ENCODE peak calls at places on chromosome 22, in seven cellular contexts. One of them, this sample, is unnamed. For H3K4me1, the result is how much of the 10 kb centered on the place peaks cover.

GRCh38 chr22:19507534-19507861 is 16.7 kb downstream of the CLDN5 start:
- DNase-seq in prostate gland: no peak
- DNase-seq in transverse colon: no peak
- DNase-seq in upper lobe of right lung: no peak
- DNase-seq in IMR-90: no peak
- DNase-seq in lower lobe of right lung: no peak
- DNase-seq in A549: no peak
- DNase-seq in this sample: no peak

GRCh38 chr22:22508274-22509176 is at the start of gene ZNF280B:
- DNase-seq in prostate gland: peak
- DNase-seq in transverse colon: peak
- DNase-seq in upper lobe of right lung: peak
- DNase-seq in IMR-90: peak
- DNase-seq in lower lobe of right lung: peak
- DNase-seq in A549: peak
- DNase-seq in this sample: peak

GRCh38 chr22:26610072-26610958 is 7.5 kb downstream of the CRYBB1 start:
- DNase-seq in prostate gland: no peak
- DNase-seq in transverse colon: peak
- DNase-seq in upper lobe of right lung: no peak
- DNase-seq in IMR-90: peak
- DNase-seq in lower lobe of right lung: no peak
- DNase-seq in A549: no peak
- DNase-seq in this sample: no peak

GRCh38 chr22:33520904-33521780 is 399.1 kb downstream of the LARGE1 start:
- DNase-seq in prostate gland: no peak
- DNase-seq in transverse colon: no peak
- DNase-seq in upper lobe of right lung: no peak
- DNase-seq in IMR-90: no peak
- DNase-seq in lower lobe of right lung: no peak
- DNase-seq in A549: no peak
- DNase-seq in this sample: no peak

GRCh38 chr22:27192135-27192900 is 534.9 kb downstream of the MIAT start:
- DNase-seq in prostate gland: no peak
- DNase-seq in transverse colon: no peak
- DNase-seq in upper lobe of right lung: no peak
- DNase-seq in IMR-90: no peak
- DNase-seq in lower lobe of right lung: no peak
- DNase-seq in A549: no peak
- DNase-seq in this sample: no peak

GRCh38 chr22:47196881-47197701 is 434.6 kb downstream of the TBC1D22A start:
- DNase-seq in prostate gland: no peak
- DNase-seq in transverse colon: no peak
- DNase-seq in upper lobe of right lung: peak
- DNase-seq in IMR-90: no peak
- DNase-seq in lower lobe of right lung: no peak
- DNase-seq in A549: no peak
- DNase-seq in this sample: no peak

GRCh38 chr22:49768961-49769690 is 58.5 kb downstream of the BRD1 start:
- DNase-seq in prostate gland: no peak
- DNase-seq in transverse colon: peak
- DNase-seq in upper lobe of right lung: peak
- DNase-seq in IMR-90: peak
- DNase-seq in lower lobe of right lung: peak
- DNase-seq in A549: no peak
- DNase-seq in this sample: no peak

GRCh38 chr22:46580940-46581579 is 39.1 kb upstream of the GRAMD4 start:
- DNase-seq in prostate gland: no peak
- DNase-seq in transverse colon: no peak
- DNase-seq in upper lobe of right lung: no peak
- DNase-seq in IMR-90: no peak
- DNase-seq in lower lobe of right lung: peak
- DNase-seq in A549: no peak
- DNase-seq in this sample: no peak

GRCh38 chr22:19503869-19504268 is 20.3 kb downstream of the CLDN5 start:
- DNase-seq in prostate gland: no peak
- DNase-seq in transverse colon: no peak
- DNase-seq in upper lobe of right lung: peak
- DNase-seq in IMR-90: no peak
- DNase-seq in lower lobe of right lung: no peak
- DNase-seq in A549: no peak
- DNase-seq in this sample: no peak

GRCh38 chr22:41917906-41918791 is 3.3 kb upstream of the SHISA8 start:
- DNase-seq in prostate gland: no peak
- DNase-seq in transverse colon: peak
- DNase-seq in upper lobe of right lung: no peak
- DNase-seq in IMR-90: peak
- DNase-seq in lower lobe of right lung: peak
- DNase-seq in A549: no peak
- DNase-seq in this sample: no peak

GRCh38 chr22:41916745-41917358 is 2.0 kb upstream of the SHISA8 start:
- DNase-seq in prostate gland: no peak
- DNase-seq in transverse colon: no peak
- DNase-seq in upper lobe of right lung: no peak
- DNase-seq in IMR-90: no peak
- DNase-seq in lower lobe of right lung: no peak
- DNase-seq in A549: no peak
- DNase-seq in this sample: no peak

GRCh38 chr22:41915783-41916493 is 1.1 kb upstream of the SHISA8 start:
- DNase-seq in prostate gland: no peak
- DNase-seq in transverse colon: no peak
- DNase-seq in upper lobe of right lung: no peak
- DNase-seq in IMR-90: no peak
- DNase-seq in lower lobe of right lung: no peak
- DNase-seq in A549: no peak
- DNase-seq in this sample: no peak

GRCh38 chr22:41919357-41920224 is 4.7 kb upstream of the SHISA8 start:
- DNase-seq in prostate gland: peak
- DNase-seq in transverse colon: peak
- DNase-seq in upper lobe of right lung: peak
- DNase-seq in IMR-90: peak
- DNase-seq in lower lobe of right lung: peak
- DNase-seq in A549: no peak
- DNase-seq in this sample: no peak

DNA sequence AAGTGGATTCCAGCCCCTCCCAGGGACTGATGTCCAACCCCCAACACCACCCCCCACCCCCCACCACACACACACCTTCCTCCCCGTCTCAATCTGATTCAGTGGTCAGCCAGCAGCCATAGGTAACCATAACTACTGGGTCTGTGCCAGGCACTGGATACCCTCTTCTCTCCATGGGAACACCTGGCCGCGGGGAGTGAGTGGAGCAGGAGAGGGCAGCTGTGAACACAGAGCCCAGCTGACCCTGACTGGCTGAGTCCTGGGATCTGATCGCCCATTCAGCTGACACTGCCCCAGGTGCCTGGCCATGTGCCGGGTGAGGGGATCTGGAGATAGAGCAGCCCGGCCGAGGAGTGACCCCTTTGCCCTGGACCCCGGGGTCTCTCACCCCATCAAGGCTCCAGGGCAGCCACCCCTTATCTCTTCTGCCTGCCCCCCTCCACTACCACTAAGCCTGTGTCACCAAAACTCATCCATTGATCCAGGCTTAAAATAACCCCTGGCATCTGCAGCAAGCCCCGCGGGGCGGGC is 2.6 kb upstream of the SHISA8 start:
- DNase-seq in prostate gland: no peak
- DNase-seq in transverse colon: no peak
- DNase-seq in upper lobe of right lung: no peak
- DNase-seq in IMR-90: no peak
- DNase-seq in lower lobe of right lung: no peak
- DNase-seq in A549: no peak
- DNase-seq in this sample: no peak
- H3K4me1 ChIP-seq in prostate gland: under half
- H3K4me1 ChIP-seq in transverse colon: under half
- H3K4me1 ChIP-seq in upper lobe of right lung: under half
- H3K4me1 ChIP-seq in IMR-90: under half
- H3K4me1 ChIP-seq in lower lobe of right lung: under half
- H3K4me1 ChIP-seq in A549: under half
- H3K4me1 ChIP-seq in this sample: under half

GRCh38 chr22:40519948-40520331 is 116.6 kb downstream of the MRTFA start:
- DNase-seq in prostate gland: no peak
- DNase-seq in transverse colon: no peak
- DNase-seq in upper lobe of right lung: no peak
- DNase-seq in IMR-90: no peak
- DNase-seq in lower lobe of right lung: no peak
- DNase-seq in A549: no peak
- DNase-seq in this sample: no peak

GRCh38 chr22:40519284-40519947 is 117.1 kb downstream of the MRTFA start:
- DNase-seq in prostate gland: no peak
- DNase-seq in transverse colon: no peak
- DNase-seq in upper lobe of right lung: no peak
- DNase-seq in IMR-90: no peak
- DNase-seq in lower lobe of right lung: no peak
- DNase-seq in A549: no peak
- DNase-seq in this sample: no peak

GRCh38 chr22:40517631-40518030 is 118.9 kb downstream of the MRTFA start:
- DNase-seq in prostate gland: no peak
- DNase-seq in transverse colon: no peak
- DNase-seq in upper lobe of right lung: no peak
- DNase-seq in IMR-90: no peak
- DNase-seq in lower lobe of right lung: no peak
- DNase-seq in A549: no peak
- DNase-seq in this sample: no peak

GRCh38 chr22:40520562-40520961 is 116.0 kb downstream of the MRTFA start:
- DNase-seq in prostate gland: no peak
- DNase-seq in transverse colon: no peak
- DNase-seq in upper lobe of right lung: no peak
- DNase-seq in IMR-90: no peak
- DNase-seq in lower lobe of right lung: no peak
- DNase-seq in A549: no peak
- DNase-seq in this sample: no peak

GRCh38 chr22:40518840-40519239 is 117.7 kb downstream of the MRTFA start:
- DNase-seq in prostate gland: no peak
- DNase-seq in transverse colon: no peak
- DNase-seq in upper lobe of right lung: no peak
- DNase-seq in IMR-90: no peak
- DNase-seq in lower lobe of right lung: no peak
- DNase-seq in A549: no peak
- DNase-seq in this sample: no peak
- H3K4me3 ChIP-seq in prostate gland: no peak
- H3K4me3 ChIP-seq in transverse colon: no peak
- H3K4me3 ChIP-seq in upper lobe of right lung: no peak
- H3K4me3 ChIP-seq in IMR-90: no peak
- H3K4me3 ChIP-seq in lower lobe of right lung: no peak
- H3K4me3 ChIP-seq in A549: no peak
- H3K4me3 ChIP-seq in this sample: no peak

GRCh38 chr22:17754233-17754925 is 19.9 kb downstream of the BID start:
- DNase-seq in prostate gland: no peak
- DNase-seq in transverse colon: no peak
- DNase-seq in upper lobe of right lung: no peak
- DNase-seq in IMR-90: no peak
- DNase-seq in lower lobe of right lung: no peak
- DNase-seq in A549: no peak
- DNase-seq in this sample: no peak
- TF ChIP-seq CTCF in prostate gland: no peak
- TF ChIP-seq CTCF in transverse colon: no peak
- TF ChIP-seq CTCF in upper lobe of right lung: peak
- TF ChIP-seq CTCF in IMR-90: peak
- TF ChIP-seq CTCF in lower lobe of right lung: no peak
- TF ChIP-seq CTCF in A549: no peak
- TF ChIP-seq CTCF in this sample: peak

DNA sequence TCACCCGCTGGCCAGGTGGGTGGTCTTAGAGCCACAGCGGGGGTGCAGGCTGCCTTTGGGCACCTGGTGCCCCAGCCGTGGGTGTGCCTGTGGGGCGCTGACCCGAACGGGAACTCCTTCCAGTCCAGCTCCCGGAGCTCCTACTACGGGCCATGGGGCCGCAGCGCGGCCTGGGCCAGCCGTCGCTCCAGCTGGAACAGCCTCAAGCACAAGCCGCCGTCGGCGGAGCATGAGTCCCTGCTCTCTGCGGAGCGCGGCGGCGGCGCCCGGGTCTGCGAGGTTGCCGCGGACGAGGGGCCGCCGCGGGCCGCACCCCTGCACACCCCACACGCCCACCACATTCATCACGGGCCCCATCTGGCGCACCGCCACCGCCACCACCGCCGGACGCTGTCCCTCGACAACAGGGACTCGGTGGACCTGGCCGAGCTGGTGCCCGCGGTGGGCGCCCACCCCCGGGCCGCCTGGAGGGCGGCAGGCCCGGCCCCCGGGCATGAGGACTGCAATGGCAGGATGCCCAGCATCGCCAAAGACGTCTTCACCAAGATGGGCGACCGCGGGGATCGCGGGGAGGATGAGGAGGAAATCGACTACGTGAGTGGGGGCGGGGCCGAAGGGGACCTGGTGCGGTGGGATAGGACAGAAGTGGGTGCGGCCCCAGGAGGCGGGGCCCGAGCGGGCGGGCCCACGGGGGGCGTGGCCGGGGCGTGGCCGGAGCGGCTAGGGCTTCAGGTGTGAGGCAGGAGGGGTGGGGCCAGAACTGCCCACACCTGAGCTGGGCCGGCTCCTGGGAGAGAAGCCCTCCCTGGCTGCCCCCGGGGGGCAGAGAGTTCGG is 91.5 kb downstream of the CACNA1I start:
- DNase-seq in prostate gland: no peak
- DNase-seq in transverse colon: peak
- DNase-seq in upper lobe of right lung: no peak
- DNase-seq in IMR-90: no peak
- DNase-seq in lower lobe of right lung: no peak
- DNase-seq in A549: no peak
- DNase-seq in this sample: peak
- H3K4me1 ChIP-seq in prostate gland: under half
- H3K4me1 ChIP-seq in transverse colon: under half
- H3K4me1 ChIP-seq in upper lobe of right lung: under half
- H3K4me1 ChIP-seq in IMR-90: under half
- H3K4me1 ChIP-seq in lower lobe of right lung: under half
- H3K4me1 ChIP-seq in A549: under half
- H3K4me1 ChIP-seq in this sample: under half

DNA sequence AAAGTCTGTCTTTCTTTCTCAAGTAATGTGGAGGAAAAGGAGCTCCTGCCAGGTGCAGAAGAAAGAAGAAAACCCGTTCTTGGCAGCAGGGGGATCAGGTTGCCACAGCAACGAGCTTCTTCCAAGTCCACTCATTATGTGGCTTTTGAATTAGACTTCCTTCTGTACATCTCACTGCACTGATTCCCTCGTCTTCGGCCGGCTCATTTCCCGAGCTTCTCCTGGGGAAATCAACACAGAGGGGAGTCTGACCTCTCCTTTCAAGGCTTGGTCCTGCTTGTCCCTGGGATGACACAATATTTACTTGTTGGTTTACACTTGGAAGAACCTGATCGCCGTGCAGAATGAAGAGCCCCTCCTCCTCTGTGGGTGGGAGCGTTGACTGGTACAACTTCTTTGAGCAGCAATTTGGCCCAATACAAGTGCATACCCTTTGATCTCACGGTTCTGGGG is 35.3 kb downstream of the MCHR1 start:
- DNase-seq in prostate gland: no peak
- DNase-seq in transverse colon: no peak
- DNase-seq in upper lobe of right lung: no peak
- DNase-seq in IMR-90: peak
- DNase-seq in lower lobe of right lung: no peak
- DNase-seq in A549: no peak
- DNase-seq in this sample: peak
- H3K4me3 ChIP-seq in prostate gland: no peak
- H3K4me3 ChIP-seq in transverse colon: no peak
- H3K4me3 ChIP-seq in upper lobe of right lung: no peak
- H3K4me3 ChIP-seq in IMR-90: no peak
- H3K4me3 ChIP-seq in lower lobe of right lung: no peak
- H3K4me3 ChIP-seq in A549: no peak
- H3K4me3 ChIP-seq in this sample: no peak

This sample was measured in Caco-2.